ENCODE peak calls at places on chromosomes 13 and 19, in five cellular contexts. S, H, D, Z and L are unnamed samples.

GRCh38 chr13:114282143-114282685 is 813 bp downstream of the UPF3A start:
- DNase-seq in S (peak; percentile 72), D (peak; percentile 82), Z (peak; percentile 21), H (peak; percentile 73), L (peak; percentile 68)

GRCh38 chr19:5046339-5047039 is 77.6 kb downstream of the KDM4B start:
- DNase-seq in Z (no peak), H (no peak), S (peak; percentile 95), D (no peak), L (peak; percentile 74)

GRCh38 chr13:113802761-113803160 is 43.7 kb downstream of the TMEM255B start:
- DNase-seq in S (no peak), H (no peak), Z (no peak), D (peak; percentile 43), L (no peak)

GRCh38 chr19:21691656-21692055 is 75.7 kb downstream of the ZNF100 start:
- DNase-seq in S (no peak), D (no peak), H (no peak), Z (no peak), L (no peak)

GRCh38 chr19:40241809-40242384 is 15.4 kb upstream of the CCNP start:
- DNase-seq in S (no peak), H (peak; percentile 9), Z (peak; percentile 74), D (no peak), L (peak; percentile 46)

GRCh38 chr13:102220681-102221228 is 181.1 kb downstream of the FGF14 start:
- DNase-seq in D (no peak), Z (no peak), S (no peak), H (no peak), L (no peak)

GRCh38 chr19:42206871-42207755 is 10.4 kb downstream of the DEDD2 start:
- DNase-seq in D (no peak), H (no peak), Z (no peak), S (peak; percentile 93), L (no peak)

GRCh38 chr19:17950310-17951150 is 16.4 kb upstream of the KCNN1 start:
- DNase-seq in Z (peak; percentile 16), S (no peak), D (peak; percentile 60), H (no peak), L (no peak)

GRCh38 chr13:45781553-45782326 is 69.8 kb downstream of the SIAH3 start:
- DNase-seq in Z (peak; percentile 75), D (no peak), H (peak; percentile 2), S (no peak), L (no peak)

GRCh38 chr19:4474504-4475136 is 2.5 kb downstream of the HDGFL2 start:
- DNase-seq in D (peak; percentile 95), H (peak; percentile 64), S (no peak), Z (no peak), L (no peak)

GRCh38 chr19:37931941-37932655 is 25.1 kb downstream of the SIPA1L3 start:
- DNase-seq in D (peak; percentile 90), S (peak; percentile 95), Z (peak; percentile 32), H (peak; percentile 66), L (peak; percentile 94)

GRCh38 chr13:112486386-112487126 is 101.4 kb downstream of the TUBGCP3 start:
- DNase-seq in H (peak; percentile 39), S (no peak), D (no peak), Z (no peak), L (no peak)

GRCh38 chr13:114131581-114132418 is 623 bp downstream of the RASA3 start:
- DNase-seq in Z (peak; percentile 25), D (peak; percentile 50), S (no peak), H (peak; percentile 31), L (peak; percentile 62)

GRCh38 chr19:13843104-13843921 is 33.6 kb upstream of the NANOS3 start:
- DNase-seq in H (no peak), D (peak; percentile 76), Z (peak; percentile 56), S (peak; percentile 87), L (no peak)

GRCh38 chr13:20461481-20461859 is 64.2 kb downstream of the CRYL1 start:
- DNase-seq in S (no peak), H (no peak), D (no peak), Z (no peak), L (no peak)

GRCh38 chr19:23790641-23791488 is 32.2 kb upstream of the ZNF681 start:
- DNase-seq in Z (no peak), H (no peak), S (no peak), D (no peak), L (no peak)

GRCh38 chr13:43666403-43666802 is 120.4 kb downstream of the ENOX1 start:
- DNase-seq in Z (no peak), H (no peak), D (no peak), S (no peak), L (no peak)

GRCh38 chr13:20609145-20609544 is 42.2 kb downstream of the IFT88 start:
- DNase-seq in S (no peak), H (peak; percentile 87), Z (no peak), D (no peak), L (no peak)

GRCh38 chr13:32940601-32941000 is 75.6 kb upstream of the KL start:
- DNase-seq in H (peak; percentile 45), Z (peak; percentile 27), S (no peak), D (no peak), L (no peak)

GRCh38 chr13:63435668-63436275 is 2020.1 kb upstream of the PCDH20 start:
- DNase-seq in Z (no peak), D (no peak), S (peak; percentile 40), H (peak; percentile 100), L (no peak)

GRCh38 chr13:77062097-77062496 is 35.1 kb upstream of the FBXL3 start:
- DNase-seq in Z (no peak), D (no peak), H (peak; percentile 31), S (no peak), L (no peak)

GRCh38 chr13:77065456-77066147 is 38.6 kb upstream of the FBXL3 start:
- DNase-seq in D (no peak), Z (no peak), H (no peak), S (no peak), L (no peak)

GRCh38 chr13:77067519-77067918 is 40.6 kb upstream of the FBXL3 start:
- DNase-seq in Z (no peak), D (no peak), S (no peak), H (no peak), L (no peak)
- H3K36me3 ChIP-seq in Z (peaks cover 83% of the 10 kb centered on the region), D (peaks cover 10% of the 10 kb centered on the region), S (peaks cover 21% of the 10 kb centered on the region), H (peaks cover 4% of the 10 kb centered on the region), L (peaks cover 77% of the 10 kb centered on the region)

DNA sequence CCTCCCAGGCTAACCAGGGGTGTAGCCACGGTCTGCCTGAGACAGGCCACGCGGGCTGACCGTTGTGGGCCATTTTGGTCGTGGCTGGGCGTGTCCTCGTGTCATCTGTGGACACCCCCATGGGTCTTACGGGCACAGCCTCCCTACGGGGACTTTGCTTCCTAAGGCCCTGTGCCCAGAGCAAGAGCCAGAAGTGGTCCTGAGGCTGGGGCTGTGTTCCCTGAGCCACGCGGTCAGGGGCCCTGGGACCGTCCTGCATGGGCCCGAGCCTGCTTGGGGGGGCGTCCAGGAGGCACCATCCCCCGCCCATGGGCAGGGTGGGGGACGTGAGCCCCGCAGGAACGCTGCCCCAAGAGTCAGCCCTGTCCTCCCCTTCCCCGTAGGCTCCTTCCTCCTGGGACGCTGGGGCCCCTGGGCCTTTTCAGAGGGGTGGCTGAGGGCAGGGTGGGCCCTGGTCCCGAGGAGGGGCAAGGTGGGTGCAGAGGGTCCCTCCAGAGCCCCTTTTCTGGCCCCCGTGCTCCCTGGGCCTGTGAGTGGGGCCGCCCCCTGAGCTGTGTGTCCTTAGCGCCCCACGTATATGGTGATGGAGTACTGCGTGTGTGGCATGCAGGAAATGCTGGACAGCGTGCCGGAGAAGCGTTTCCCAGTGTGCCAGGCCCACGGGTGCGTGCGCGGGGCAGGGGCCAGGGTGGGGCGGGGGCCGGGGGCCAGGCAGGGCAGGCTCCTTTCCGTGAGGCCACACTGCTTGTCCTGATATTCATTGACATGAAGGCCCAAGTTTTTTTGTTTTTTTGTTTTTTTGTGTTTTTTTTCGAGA is 13.4 kb downstream of the STK11 start:
- DNase-seq in Z (no peak), H (no peak), S (no peak), D (no peak), L (no peak)
- TF ChIP-seq CTCF in Z (no peak), H (no peak), S (no peak), D (no peak), L (no peak)

GRCh38 chr13:51494151-51494550 is 41.3 kb upstream of the INTS6 start:
- DNase-seq in D (no peak), S (no peak), H (no peak), Z (no peak), L (no peak)

GRCh38 chr13:51501096-51501495 is 48.3 kb upstream of the INTS6 start:
- DNase-seq in Z (no peak), H (peak; percentile 33), S (no peak), D (no peak), L (no peak)

GRCh38 chr13:51500687-51501086 is 47.9 kb upstream of the INTS6 start:
- DNase-seq in Z (no peak), D (no peak), H (no peak), S (no peak), L (no peak)

GRCh38 chr13:51499841-51500240 is 47.0 kb upstream of the INTS6 start:
- DNase-seq in H (no peak), D (no peak), Z (no peak), S (no peak), L (no peak)

GRCh38 chr13:51495300-51495699 is 42.5 kb upstream of the INTS6 start:
- DNase-seq in D (no peak), Z (no peak), H (no peak), S (no peak), L (no peak)
- H3K27ac ChIP-seq in D (no peak overlapping the region), Z (no peak overlapping the region), H (no peak overlapping the region), S (no peak overlapping the region), L (no peak overlapping the region)

DNA sequence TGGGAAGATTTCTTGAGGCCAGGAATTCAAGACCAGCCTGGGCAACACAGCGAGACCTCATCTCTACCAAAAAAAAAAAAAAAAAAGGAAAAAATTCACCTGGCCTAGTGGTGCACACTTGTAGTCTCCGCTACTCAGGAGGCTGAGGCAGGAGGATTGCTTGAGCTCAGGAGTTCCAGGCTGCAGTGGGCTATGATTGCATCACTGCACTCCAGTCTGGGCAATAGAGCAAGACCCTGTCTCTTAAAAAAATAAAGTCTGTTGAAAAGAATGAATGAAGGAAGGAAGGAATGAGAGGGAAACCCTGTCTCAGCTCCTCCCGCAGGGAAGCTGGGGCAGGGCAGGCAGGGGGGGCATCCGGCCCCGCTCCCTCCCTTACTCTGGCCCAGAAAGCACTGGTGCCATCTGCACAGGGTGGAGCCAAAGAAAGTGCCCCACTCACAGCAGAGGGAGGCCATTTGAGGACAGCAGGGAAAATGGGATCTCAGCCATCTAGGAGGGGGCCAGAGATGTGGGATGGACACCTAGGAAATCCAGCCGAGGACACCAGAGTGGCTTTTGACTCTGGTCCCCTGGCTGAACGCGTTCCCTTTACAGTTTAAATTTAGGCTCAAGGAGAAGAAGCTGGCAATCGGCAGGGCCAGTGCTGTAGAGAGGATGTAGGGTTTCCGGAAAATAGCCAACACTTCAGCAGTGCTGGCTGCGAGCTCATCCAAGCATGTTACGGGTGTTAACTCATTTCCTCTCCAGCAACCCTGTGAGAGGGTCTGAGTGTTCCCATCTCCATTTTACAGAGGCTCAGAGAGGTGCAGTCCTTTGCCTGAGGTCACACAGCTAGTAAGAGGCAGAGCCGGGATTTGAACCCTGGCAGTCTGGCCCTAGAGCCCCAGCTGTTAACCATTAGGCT is 3.6 kb upstream of the HPN start:
- DNase-seq in Z (no peak), D (no peak), H (no peak), S (no peak), L (no peak)
- H3K36me3 ChIP-seq in Z (peaks cover 14% of the 10 kb centered on the region), D (no peaks in the 10 kb centered on the region), H (peaks cover 5% of the 10 kb centered on the region), S (no peaks in the 10 kb centered on the region), L (peaks cover 6% of the 10 kb centered on the region)